ENCODE peak calls at places on chromosomes 5 and 9, in six cellular contexts. T is IMR-90, E is A549, J is GM12878, V is K562, B is HepG2. O is an unnamed sample.

GRCh38 chr5:139660105-139660915 is 12.2 kb downstream of the CXXC5 start:
- DNase-seq in T (no peak), V (no peak), J (no peak), B (no peak), E (no peak), O (no peak)

GRCh38 chr5:3489221-3489620 is 106.4 kb upstream of the IRX1 start:
- DNase-seq in E (no peak), B (no peak), V (no peak), T (no peak), J (no peak), O (no peak)

GRCh38 chr9:134007150-134007549 is 15.0 kb upstream of the VAV2 start:
- DNase-seq in E (no peak), V (no peak), J (no peak), B (no peak), T (no peak), O (no peak)

GRCh38 chr5:67879619-67880357 is 335.8 kb upstream of the PIK3R1 start:
- DNase-seq in B (peak; percentile 3), E (no peak), V (no peak), J (no peak), T (no peak), O (no peak)

GRCh38 chr5:131589510-131590348 is 45.3 kb downstream of the RAPGEF6 start:
- DNase-seq in J (peak; percentile 23), B (peak; percentile 60), T (peak; percentile 74), V (peak; percentile 55), E (peak; percentile 36), O (peak; percentile 60)

GRCh38 chr9:100049551-100049950 is 49.2 kb downstream of the ERP44 start:
- DNase-seq in B (no peak), V (no peak), T (no peak), J (no peak), E (no peak), O (no peak)

GRCh38 chr5:73625905-73626811 is at the start of gene ARHGEF28:
- DNase-seq in E (peak; percentile 73), B (peak; percentile 49), J (no peak), V (no peak), T (peak; percentile 28), O (peak; percentile 61)

GRCh38 chr5:112065818-112066217 is 308.8 kb upstream of the NREP start:
- DNase-seq in T (no peak), B (no peak), E (no peak), V (no peak), J (no peak), O (no peak)

GRCh38 chr5:60521379-60522298 is 178.3 kb downstream of the DEPDC1B start:
- DNase-seq in B (no peak), T (no peak), V (no peak), J (peak; percentile 56), E (no peak), O (no peak)

GRCh38 chr5:60520451-60521210 is 179.3 kb downstream of the DEPDC1B start:
- DNase-seq in T (no peak), J (no peak), B (no peak), V (no peak), E (no peak), O (no peak)

GRCh38 chr5:60529001-60529400 is 171.0 kb downstream of the DEPDC1B start:
- DNase-seq in J (no peak), B (no peak), V (no peak), E (no peak), T (no peak), O (no peak)

GRCh38 chr5:60522299-60522915 is 177.6 kb downstream of the DEPDC1B start:
- DNase-seq in T (peak; percentile 76), B (no peak), J (peak; percentile 87), E (no peak), V (no peak), O (no peak)

DNA sequence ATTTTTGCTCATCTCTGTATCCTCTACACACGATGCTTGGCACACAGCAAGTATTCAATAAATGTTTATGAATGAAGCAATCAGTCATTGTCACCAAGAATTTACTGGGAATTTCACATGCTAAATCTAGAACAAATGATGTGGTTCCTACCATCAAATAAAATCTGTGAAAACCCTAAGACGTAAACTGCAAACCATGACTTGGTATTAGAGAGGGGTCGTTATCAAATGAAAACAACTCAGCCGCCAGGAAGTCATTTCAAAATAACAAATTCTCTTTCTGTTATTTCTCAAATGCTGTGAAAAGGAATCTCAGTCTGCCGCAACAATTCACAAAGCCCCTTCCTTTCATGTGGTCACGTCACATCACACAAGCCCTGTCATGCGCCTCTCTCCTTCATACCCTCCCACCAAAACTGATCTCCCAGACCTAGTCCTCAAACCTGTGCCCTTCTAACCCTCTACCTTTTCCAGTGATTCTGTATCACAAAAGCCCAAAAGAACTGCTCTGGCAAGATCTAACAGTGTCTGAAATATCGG is 173.6 kb downstream of the DEPDC1B start:
- DNase-seq in V (no peak), E (no peak), B (no peak), T (no peak), J (no peak), O (no peak)
- TF ChIP-seq BHLHE40 in V (no peak), E (no peak), B (no peak), T (no peak), J (no peak), O (no peak)

DNA sequence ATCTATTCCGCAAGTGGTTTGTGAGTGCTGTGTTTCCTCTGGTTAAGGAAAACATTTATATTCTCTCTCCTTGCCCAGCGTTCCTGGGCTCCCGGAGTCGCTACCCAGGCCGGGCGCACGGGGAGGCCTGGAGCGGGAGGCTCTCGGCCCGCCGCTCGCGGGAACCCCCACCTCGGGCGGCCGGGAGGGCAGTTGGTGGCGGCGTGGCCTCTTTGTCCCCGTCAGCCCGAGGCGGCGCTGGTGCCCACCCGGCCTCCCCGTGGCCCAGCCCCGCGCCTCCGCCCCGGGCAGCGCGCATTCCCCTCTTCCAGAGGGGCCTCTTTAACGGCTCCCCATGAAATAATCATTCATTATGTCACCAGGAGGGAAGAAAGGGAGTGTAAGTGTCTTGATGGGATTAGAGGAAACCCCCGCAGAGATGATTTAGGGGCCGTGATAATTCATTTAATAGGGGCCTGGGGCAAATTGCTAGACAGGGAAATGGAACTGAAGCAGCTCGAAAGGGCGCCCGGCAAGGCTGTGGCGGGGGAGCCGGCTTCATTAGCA is 181.9 kb upstream of the TBCA start:
- DNase-seq in T (no peak), E (no peak), V (no peak), B (no peak), J (no peak), O (peak; percentile 76)
- TF ChIP-seq BHLHE40 in T (no peak), E (no peak), V (no peak), B (no peak), J (no peak), O (no peak)

DNA sequence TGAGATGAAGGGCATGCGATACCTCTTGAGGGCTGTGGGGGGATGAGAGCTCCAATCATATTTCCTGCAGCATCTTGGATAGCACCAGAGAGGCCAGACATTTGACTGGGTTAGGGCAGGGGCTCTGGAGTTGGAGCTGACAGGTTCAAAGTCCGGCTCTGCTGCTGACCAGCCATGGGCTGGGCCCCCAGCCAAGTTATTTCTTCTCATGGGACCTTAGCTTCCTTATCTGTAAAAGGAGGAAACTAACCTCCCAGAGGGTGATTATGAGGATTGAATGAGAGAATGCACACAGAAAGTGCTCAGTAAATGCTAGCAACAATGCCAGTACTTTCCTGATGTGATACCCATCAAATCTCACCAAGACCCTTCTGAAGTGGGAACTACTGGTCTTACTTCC is 65.2 kb upstream of the SLC25A51 start:
- DNase-seq in B (peak; percentile 73), E (peak; percentile 36), T (peak; percentile 62), V (peak; percentile 70), J (no peak), O (no peak)
- TF ChIP-seq BHLHE40 in B (no peak), E (no peak), T (no peak), V (no peak), J (no peak), O (no peak)

DNA sequence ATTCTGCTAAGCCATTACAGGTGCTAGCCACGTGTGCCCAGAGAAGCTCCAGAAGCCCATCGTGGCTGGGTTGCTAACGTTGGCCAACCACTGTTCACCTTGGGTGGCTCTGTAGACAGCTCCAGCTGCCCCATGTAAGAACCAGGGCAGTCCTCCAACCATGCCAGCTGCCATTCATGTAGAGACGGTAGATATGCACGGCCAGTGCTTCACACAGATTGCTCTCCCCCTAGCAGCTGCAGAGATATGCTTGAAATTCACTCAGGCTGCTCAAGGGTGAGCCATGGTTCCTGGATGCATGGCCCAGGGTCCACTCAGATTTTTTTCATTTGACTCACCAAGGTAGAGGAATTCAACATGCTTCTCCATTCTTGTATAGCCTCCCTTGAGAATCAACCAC is 31.0 kb downstream of the GADD45G start:
- DNase-seq in E (no peak), T (no peak), B (no peak), V (no peak), J (no peak), O (no peak)
- TF ChIP-seq BHLHE40 in E (no peak), T (no peak), B (no peak), V (no peak), J (no peak), O (no peak)

GRCh38 chr9:74847478-74848149 is 40.1 kb downstream of the TRPM6 start:
- DNase-seq in J (no peak), B (no peak), T (no peak), E (no peak), V (no peak), O (no peak)
- TF ChIP-seq BHLHE40 in J (no peak), B (no peak), T (no peak), E (no peak), V (no peak), O (no peak)

DNA sequence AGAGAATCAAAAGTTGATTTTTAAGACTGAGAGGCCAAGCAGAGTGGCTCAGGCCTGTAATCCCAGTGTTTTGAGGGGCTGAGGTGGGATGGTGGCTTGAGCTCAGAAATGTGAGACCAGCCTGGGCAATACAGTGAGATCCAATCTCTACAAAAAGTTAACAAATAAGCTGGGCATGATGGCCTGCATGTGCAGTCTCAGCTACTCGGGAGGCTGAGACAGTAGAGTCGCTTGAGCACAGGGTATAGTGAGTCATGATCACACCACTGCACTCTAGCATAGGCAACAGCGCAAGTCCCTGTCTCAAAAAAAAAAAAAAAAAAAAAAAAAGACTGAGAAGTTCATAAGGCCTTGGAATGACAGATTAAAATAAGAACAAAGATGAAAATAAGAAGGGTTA is 177.2 kb downstream of the TMEM232 start:
- DNase-seq in E (no peak), J (no peak), T (no peak), V (no peak), B (no peak), O (no peak)
- TF ChIP-seq BHLHE40 in E (no peak), J (no peak), T (no peak), V (no peak), B (no peak), O (no peak)

O was measured in HEK293T.